ENCODE peak calls at places on chromosomes 13 and 19, in nine cellular contexts. S, A, I, Y, H, W, F, L and N are unnamed samples. For H3K36me3, the result is how much of the 10 kb centered on the place peaks cover.

GRCh38 chr19:46654621-46655152 is 6.3 kb downstream of the DACT3 start:
- DNase-seq in I (no peak), H (no peak), W (no peak), L (no peak), Y (no peak), F (peak), S (no peak), A (no peak), N (peak)

GRCh38 chr13:31663880-31664585 is 75.3 kb upstream of the RXFP2 start:
- DNase-seq in L (no peak), H (no peak), A (no peak), S (no peak), Y (no peak), F (peak), I (no peak), W (no peak), N (peak)

GRCh38 chr19:20247016-20247683 is 80.1 kb downstream of the ZNF486 start:
- DNase-seq in S (peak), Y (peak), I (peak), L (peak), H (no peak), A (no peak), W (peak), F (peak), N (peak)

GRCh38 chr19:49129238-49129583 is 9.9 kb downstream of the PPFIA3 start:
- DNase-seq in S (no peak), H (no peak), W (peak), Y (no peak), L (no peak), A (no peak), F (peak), I (no peak), N (peak)

GRCh38 chr19:35509861-35510625 is 3.4 kb downstream of the DMKN start:
- DNase-seq in H (peak), A (peak), L (peak), I (peak), F (peak), W (peak), S (peak), Y (peak), N (peak)

GRCh38 chr19:19110410-19111137 is 27.7 kb downstream of the TMEM161A start:
- DNase-seq in I (no peak), F (peak), W (peak), L (no peak), A (no peak), Y (no peak), H (no peak), S (no peak), N (peak)

GRCh38 chr13:68714292-68714691 is 1393.3 kb upstream of the ATXN8OS start:
- DNase-seq in F (peak), I (no peak), Y (no peak), H (no peak), L (no peak), S (no peak), A (no peak), W (no peak), N (peak)

GRCh38 chr13:69935043-69935442 is 172.6 kb upstream of the ATXN8OS start:
- DNase-seq in Y (no peak), F (no peak), H (peak), A (peak), I (peak), W (peak), S (peak), L (no peak), N (no peak)

GRCh38 chr13:110359840-110360301 is 52.8 kb downstream of the COL4A2 start:
- DNase-seq in Y (no peak), A (no peak), I (no peak), S (no peak), L (no peak), W (no peak), H (no peak), F (no peak), N (no peak)

GRCh38 chr13:96159731-96160130 is 69.8 kb downstream of the HS6ST3 start:
- DNase-seq in F (no peak), S (no peak), Y (no peak), H (no peak), I (no peak), L (no peak), A (no peak), W (no peak), N (no peak)

GRCh38 chr13:90238433-90238832 is 1109.1 kb upstream of the MIR17HG start:
- DNase-seq in L (no peak), F (peak), W (no peak), H (no peak), I (peak), S (no peak), Y (no peak), A (no peak), N (peak)

GRCh38 chr19:30161770-30162169 is 210.4 kb upstream of the ZNF536 start:
- DNase-seq in H (no peak), A (no peak), W (no peak), Y (no peak), L (no peak), F (no peak), S (no peak), I (no peak), N (no peak)

GRCh38 chr13:21060063-21060826 is 1.1 kb downstream of the LATS2 start:
- DNase-seq in Y (peak), A (no peak), F (peak), I (peak), S (no peak), L (peak), W (no peak), H (no peak), N (peak)

GRCh38 chr19:7658219-7658686 is 10.6 kb upstream of the RETN start:
- DNase-seq in Y (no peak), I (no peak), A (peak), W (no peak), S (peak), F (peak), L (peak), H (no peak), N (peak)

GRCh38 chr13:23436680-23437079 is 3.2 kb upstream of the SACS start:
- DNase-seq in F (no peak), Y (no peak), S (no peak), W (no peak), L (no peak), I (no peak), A (no peak), H (no peak), N (no peak)

GRCh38 chr13:48891586-48891985 is 84.1 kb upstream of the FNDC3A start:
- DNase-seq in H (peak), F (no peak), Y (peak), A (no peak), I (peak), L (peak), W (no peak), S (no peak), N (no peak)

GRCh38 chr19:373391-374182 is 29.0 kb upstream of the MIER2 start:
- DNase-seq in A (no peak), F (no peak), Y (no peak), L (no peak), W (no peak), H (no peak), I (no peak), S (no peak), N (no peak)

GRCh38 chr19:5452594-5453565 is 2.3 kb upstream of the ZNRF4 start:
- DNase-seq in F (peak), L (peak), H (peak), A (no peak), I (peak), S (peak), Y (no peak), W (peak), N (peak)

GRCh38 chr19:45601524-45602522 is at the start of gene GPR4:
- DNase-seq in I (peak), Y (peak), A (no peak), F (peak), W (peak), H (no peak), L (peak), S (no peak), N (peak)

GRCh38 chr13:98581971-98582702 is 5.2 kb upstream of the STK24 start:
- DNase-seq in H (no peak), Y (peak), I (peak), W (no peak), A (no peak), L (peak), S (no peak), F (no peak), N (no peak)

GRCh38 chr19:2982983-2983350 is 5.6 kb downstream of the TLE6 start:
- DNase-seq in I (peak), W (peak), H (no peak), S (no peak), A (no peak), L (peak), Y (peak), F (no peak), N (peak)

GRCh38 chr19:2495130-2495641 is 19.3 kb downstream of the GADD45B start:
- DNase-seq in I (peak), Y (peak), A (peak), H (no peak), S (no peak), L (peak), F (no peak), W (peak), N (peak)

GRCh38 chr13:26299168-26299788 is 45.3 kb downstream of the CDK8 start:
- DNase-seq in L (peak), I (peak), Y (no peak), S (no peak), A (no peak), F (no peak), H (no peak), W (no peak), N (no peak)

GRCh38 chr13:70960841-70961443 is 852.7 kb upstream of the KLHL1 start:
- DNase-seq in A (peak), H (no peak), W (peak), S (peak), I (peak), Y (peak), F (peak), L (peak), N (peak)

GRCh38 chr13:70668293-70668692 is 560.0 kb upstream of the KLHL1 start:
- DNase-seq in L (no peak), I (peak), H (no peak), Y (peak), W (no peak), F (peak), S (no peak), A (no peak), N (peak)

GRCh38 chr19:12778020-12778904 is 2.9 kb upstream of the HOOK2 start:
- DNase-seq in A (peak), Y (peak), I (peak), L (peak), W (peak), F (peak), H (no peak), S (peak), N (peak)

GRCh38 chr19:4350726-4351125 is 7.4 kb downstream of the MPND start:
- DNase-seq in S (no peak), H (no peak), L (no peak), W (no peak), Y (no peak), A (no peak), I (no peak), F (no peak), N (no peak)

GRCh38 chr13:79451500-79451962 is 29.4 kb upstream of the NDFIP2 start:
- DNase-seq in W (peak), L (peak), F (peak), S (no peak), Y (peak), I (peak), H (no peak), A (peak), N (no peak)

GRCh38 chr19:17037184-17037583 is 10.6 kb upstream of the CPAMD8 start:
- DNase-seq in S (no peak), W (no peak), H (no peak), L (no peak), A (no peak), Y (no peak), F (no peak), I (no peak), N (no peak)

GRCh38 chr13:21676611-21677021 is 5.7 kb downstream of the FGF9 start:
- DNase-seq in L (no peak), I (no peak), W (peak), Y (peak), S (peak), F (peak), H (no peak), A (no peak), N (peak)

GRCh38 chr13:82088781-82089180 is 1747.9 kb upstream of the SPRY2 start:
- DNase-seq in A (no peak), W (no peak), I (no peak), S (no peak), H (no peak), L (no peak), F (no peak), Y (no peak), N (no peak)

GRCh38 chr13:112071011-112071901 is 4.3 kb downstream of the SOX1 start:
- DNase-seq in S (no peak), I (no peak), F (no peak), H (no peak), W (no peak), L (no peak), A (no peak), Y (no peak), N (peak)

GRCh38 chr13:24168980-24169379 is 8.5 kb downstream of the SPATA13 start:
- DNase-seq in L (peak), F (no peak), S (no peak), W (no peak), I (no peak), H (no peak), Y (no peak), A (no peak), N (no peak)

GRCh38 chr13:37869506-37869755 is 141 bp downstream of the TRPC4 start:
- DNase-seq in S (no peak), W (no peak), H (no peak), L (no peak), A (no peak), Y (no peak), I (no peak), F (peak), N (no peak)

GRCh38 chr13:48410199-48410598 is 2.7 kb downstream of the LPAR6 start:
- DNase-seq in A (no peak), L (peak), Y (no peak), W (no peak), I (no peak), H (no peak), S (no peak), F (no peak), N (no peak)

GRCh38 chr13:101799196-101799595 is 346.7 kb downstream of the ITGBL1 start:
- DNase-seq in L (no peak), I (no peak), H (no peak), S (no peak), A (no peak), W (no peak), Y (no peak), F (peak), N (peak)

DNA sequence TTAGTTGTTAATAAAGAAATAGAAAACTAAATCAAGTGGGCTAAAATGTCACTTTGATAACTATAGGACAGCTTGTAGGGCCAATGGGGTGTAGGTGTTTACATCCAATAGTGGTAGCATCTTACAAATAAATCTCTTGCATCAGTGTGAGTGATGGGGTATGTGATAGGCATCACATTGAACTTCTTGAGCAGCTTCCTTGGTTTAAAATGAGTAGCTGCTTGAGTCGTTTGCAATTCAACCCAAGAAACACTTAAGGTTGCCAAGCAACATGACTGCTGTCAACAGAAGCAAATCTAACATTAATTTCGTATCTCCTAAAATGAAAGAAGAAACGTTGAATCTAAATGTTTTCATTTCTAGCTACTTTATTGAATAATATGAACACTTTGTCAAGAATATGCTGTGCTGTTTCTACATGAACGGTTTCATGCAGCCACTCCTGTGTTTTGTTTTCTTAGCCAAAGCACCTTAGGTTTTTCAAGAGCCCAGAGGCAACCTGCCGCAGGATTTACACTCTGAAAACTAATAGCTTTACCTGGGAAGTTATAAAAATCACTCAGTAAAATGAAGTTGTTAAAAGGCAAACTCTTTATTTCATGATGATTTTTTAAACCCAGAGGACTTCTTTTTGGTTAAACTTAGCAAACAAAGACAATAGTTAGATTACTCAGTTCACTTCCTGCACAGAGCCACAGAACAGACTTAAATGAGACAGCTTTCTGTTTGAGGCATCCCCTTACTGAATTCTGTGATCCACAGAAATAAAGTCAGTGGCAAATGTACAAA is 305.2 kb downstream of the MTUS2 start:
- DNase-seq in Y (no peak), I (no peak), L (no peak), H (no peak), W (no peak), A (peak), S (no peak), F (peak), N (no peak)
- TF ChIP-seq EZH2phosphoT487 in Y (no peak), I (no peak), L (no peak), H (no peak), W (no peak), A (no peak), S (no peak), F (no peak), N (no peak)

GRCh38 chr19:15367439-15367838 is 12.1 kb downstream of the AKAP8 start:
- DNase-seq in A (peak), Y (no peak), L (no peak), S (no peak), H (no peak), F (no peak), I (no peak), W (no peak), N (no peak)

GRCh38 chr19:15365264-15365663 is 14.3 kb downstream of the AKAP8 start:
- DNase-seq in F (no peak), A (no peak), W (no peak), I (no peak), S (no peak), Y (no peak), L (no peak), H (no peak), N (no peak)

GRCh38 chr19:15369594-15369891 is 10.0 kb downstream of the AKAP8 start:
- DNase-seq in W (no peak), I (no peak), Y (no peak), A (no peak), S (no peak), F (no peak), L (no peak), H (no peak), N (no peak)

GRCh38 chr19:15368798-15369593 is 10.6 kb downstream of the AKAP8 start:
- DNase-seq in H (no peak), S (no peak), A (no peak), L (no peak), W (no peak), I (no peak), F (no peak), Y (no peak), N (no peak)

DNA sequence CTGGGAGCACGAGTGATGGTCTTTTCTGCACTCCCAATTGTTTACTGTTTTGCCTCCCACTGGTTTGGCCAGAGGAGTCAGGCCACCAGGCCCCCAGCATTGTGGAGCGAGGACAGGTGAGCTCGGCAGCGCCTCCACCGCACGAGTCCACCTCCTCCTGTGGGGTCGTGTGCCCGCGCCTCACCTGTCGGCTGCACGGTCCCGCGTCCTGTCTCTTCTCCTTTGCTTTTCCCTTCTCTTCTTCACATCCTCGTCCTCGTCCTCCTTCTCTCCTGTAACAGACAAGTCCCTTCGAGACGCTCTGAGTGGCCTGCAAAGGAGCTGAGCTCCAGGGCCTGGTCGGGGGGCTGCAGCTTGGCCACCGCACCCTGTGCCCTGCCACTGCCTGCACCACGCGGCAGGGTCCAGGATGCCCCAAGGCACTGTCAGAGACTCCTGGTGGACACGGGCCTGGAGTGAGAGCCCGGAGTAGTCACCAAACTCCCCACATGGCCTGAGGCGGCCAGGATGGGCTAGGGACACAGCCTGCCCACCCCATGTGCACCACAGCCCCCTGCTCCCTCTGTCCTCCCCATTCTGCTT is 11.4 kb downstream of the AKAP8 start:
- DNase-seq in Y (no peak), I (no peak), F (no peak), S (no peak), H (no peak), L (no peak), W (no peak), A (no peak), N (no peak)
- H3K36me3 ChIP-seq in Y (under half), I (half or more), F (under half), S (half or more), H (under half), L (under half), W (half or more), A (under half), N (under half)

GRCh38 chr13:42173789-42174343 is 98.1 kb upstream of the AKAP11 start:
- DNase-seq in L (no peak), S (no peak), H (no peak), I (no peak), Y (no peak), W (no peak), A (no peak), F (peak), N (no peak)
- H3K27ac ChIP-seq in L (no peak), S (no peak), H (no peak), I (no peak), Y (peak), W (peak), A (no peak), F (peak), N (no peak)

GRCh38 chr19:55257461-55258411 is 1.1 kb downstream of the PPP6R1 start:
- DNase-seq in A (peak), W (peak), F (peak), L (peak), I (peak), H (no peak), Y (peak), S (peak), N (peak)
- TF ChIP-seq EZH2phosphoT487 in A (no peak), W (no peak), F (no peak), L (no peak), I (no peak), H (no peak), Y (no peak), S (no peak), N (no peak)

DNA sequence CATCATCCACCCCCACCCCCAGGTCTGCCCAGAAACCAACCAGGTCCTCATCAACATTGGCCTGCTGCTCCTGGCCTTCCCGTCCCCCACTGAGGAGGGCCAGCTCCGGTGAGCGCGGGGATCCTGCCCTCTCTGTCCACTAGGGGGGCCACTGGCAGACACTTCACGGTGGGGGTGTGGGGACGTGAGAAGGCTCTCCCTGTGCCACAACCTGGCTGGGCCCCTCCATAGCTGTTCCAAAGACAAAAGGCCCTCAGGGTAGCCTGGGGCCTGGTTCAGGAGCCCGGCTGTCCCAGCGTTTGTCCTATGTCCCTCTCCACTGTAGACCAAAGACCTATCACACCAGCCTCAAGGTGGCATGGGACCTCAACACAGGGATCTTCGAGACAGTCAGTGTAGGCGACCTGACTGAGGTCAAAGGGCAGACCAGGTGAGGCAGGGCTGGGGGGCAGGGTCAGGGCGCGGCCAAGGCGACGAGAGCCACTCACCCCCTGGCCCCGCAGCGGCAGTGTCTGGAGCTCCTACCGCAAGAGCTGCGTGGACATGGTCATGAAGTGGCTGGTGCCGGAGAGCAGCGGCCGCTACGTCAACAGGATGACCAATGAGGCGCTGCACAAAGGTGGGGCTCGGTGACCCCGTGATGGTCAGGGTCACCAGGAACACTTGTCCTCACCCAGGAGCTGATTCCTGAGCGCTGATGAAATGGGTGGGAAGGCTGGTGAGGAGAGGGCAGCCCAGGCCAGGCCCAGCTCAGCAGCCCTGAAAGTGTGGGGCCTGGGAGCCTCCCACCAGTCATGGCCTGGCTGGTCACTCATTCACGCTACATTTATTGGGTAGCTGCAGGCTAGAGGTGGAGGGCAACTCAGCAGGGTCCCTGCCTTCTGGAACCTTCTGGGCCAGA is 7.9 kb downstream of the DCAF15 start:
- DNase-seq in F (peak), A (no peak), W (peak), H (no peak), L (peak), S (no peak), I (no peak), Y (peak), N (peak)
- H3K36me3 ChIP-seq in F (under half), A (under half), W (half or more), H (under half), L (under half), S (half or more), I (under half), Y (under half), N (under half)